ENCODE peak calls at places on chromosomes 7 and 10, in seven cellular contexts. P, K, S, D, A, V and Z are unnamed samples.

GRCh38 chr10:119737827-119738226 is 12.0 kb downstream of the INPP5F start:
- DNase-seq in P (no peak), K (peak), S (no peak), D (no peak), A (no peak), V (no peak), Z (no peak)

GRCh38 chr10:102941401-102941800 is 23.3 kb downstream of the CNNM2 start:
- DNase-seq in P (no peak), K (no peak), S (no peak), D (no peak), A (no peak), V (no peak), Z (no peak)

GRCh38 chr7:151755131-151755787 is 121.7 kb downstream of the PRKAG2 start:
- DNase-seq in P (no peak), K (no peak), S (no peak), D (no peak), A (no peak), V (no peak), Z (no peak)

GRCh38 chr10:68231916-68232315 is at the start of gene ATOH7:
- DNase-seq in P (no peak), K (no peak), S (no peak), D (peak), A (no peak), V (no peak), Z (no peak)

GRCh38 chr10:47357131-47357582 is 9.0 kb downstream of the RBP3 start:
- DNase-seq in P (no peak), K (no peak), S (no peak), D (no peak), A (no peak), V (no peak), Z (no peak)

GRCh38 chr10:73818402-73818801 is 7.0 kb upstream of the NDST2 start:
- DNase-seq in P (no peak), K (peak), S (no peak), D (peak), A (no peak), V (no peak), Z (no peak)

GRCh38 chr7:136138991-136139390 is 161.8 kb upstream of the MTPN start:
- DNase-seq in P (no peak), K (no peak), S (no peak), D (no peak), A (no peak), V (no peak), Z (no peak)

GRCh38 chr7:116585967-116586366 is 61.1 kb downstream of the CAV1 start:
- DNase-seq in P (no peak), K (no peak), S (no peak), D (no peak), A (no peak), V (no peak), Z (no peak)

GRCh38 chr10:11691319-11691755 is 50.8 kb upstream of the ECHDC3 start:
- DNase-seq in P (no peak), K (no peak), S (no peak), D (no peak), A (no peak), V (no peak), Z (no peak)

GRCh38 chr10:110813743-110814472 is 57.8 kb upstream of the PDCD4 start:
- DNase-seq in P (no peak), K (no peak), S (no peak), D (no peak), A (no peak), V (no peak), Z (no peak)

GRCh38 chr10:127990846-127991542 is 84.1 kb downstream of the PTPRE start:
- DNase-seq in P (no peak), K (no peak), S (no peak), D (no peak), A (no peak), V (no peak), Z (no peak)

GRCh38 chr10:22720667-22721066 is 6.3 kb upstream of the PIP4K2A start:
- DNase-seq in P (no peak), K (no peak), S (no peak), D (no peak), A (no peak), V (no peak), Z (no peak)

GRCh38 chr7:152759655-152760383 is at the start of gene ACTR3B:
- DNase-seq in P (peak), K (peak), S (peak), D (peak), A (no peak), V (peak), Z (peak)

GRCh38 chr7:21412291-21412896 is 15.5 kb upstream of the SP4 start:
- DNase-seq in P (no peak), K (peak), S (no peak), D (no peak), A (peak), V (no peak), Z (no peak)

GRCh38 chr10:132420469-132421376 is 23.7 kb downstream of the PWWP2B start:
- DNase-seq in P (no peak), K (peak), S (peak), D (no peak), A (no peak), V (peak), Z (no peak)

GRCh38 chr7:31171216-31171750 is 119.2 kb downstream of the ADCYAP1R1 start:
- DNase-seq in P (no peak), K (peak), S (no peak), D (no peak), A (no peak), V (no peak), Z (no peak)

GRCh38 chr7:81267508-81267907 is 348.7 kb upstream of the SEMA3C start:
- DNase-seq in P (no peak), K (no peak), S (no peak), D (no peak), A (no peak), V (no peak), Z (no peak)

GRCh38 chr7:106535234-106536026 is 125.5 kb downstream of the CCDC71L start:
- DNase-seq in P (no peak), K (no peak), S (no peak), D (no peak), A (no peak), V (no peak), Z (no peak)

GRCh38 chr7:108310351-108310750 is 145.9 kb downstream of the NRCAM start:
- DNase-seq in P (no peak), K (no peak), S (no peak), D (no peak), A (no peak), V (no peak), Z (no peak)

GRCh38 chr10:22681783-22682183 is 32.6 kb downstream of the PIP4K2A start:
- DNase-seq in P (no peak), K (peak), S (no peak), D (no peak), A (no peak), V (peak), Z (no peak)

GRCh38 chr10:44660271-44660670 is 250.9 kb upstream of the TMEM72 start:
- DNase-seq in P (no peak), K (no peak), S (no peak), D (no peak), A (no peak), V (no peak), Z (no peak)

GRCh38 chr7:151993977-151994676 is 31.3 kb upstream of the GALNT11 start:
- DNase-seq in P (no peak), K (no peak), S (no peak), D (no peak), A (no peak), V (no peak), Z (no peak)

GRCh38 chr7:128117691-128118090 is 86.5 kb upstream of the LRRC4 start:
- DNase-seq in P (no peak), K (no peak), S (peak), D (peak), A (no peak), V (no peak), Z (no peak)

GRCh38 chr7:117143580-117143979 is 179.3 kb downstream of the WNT2 start:
- DNase-seq in P (no peak), K (no peak), S (no peak), D (no peak), A (no peak), V (no peak), Z (no peak)

GRCh38 chr10:43204943-43205671 is 61.8 kb downstream of the RASGEF1A start:
- DNase-seq in P (peak), K (peak), S (peak), D (peak), A (peak), V (peak), Z (peak)

GRCh38 chr7:18666107-18666728 is 170.7 kb downstream of the HDAC9 start:
- DNase-seq in P (peak), K (peak), S (peak), D (peak), A (peak), V (peak), Z (peak)

GRCh38 chr10:110739811-110740271 is 95.7 kb downstream of the RBM20 start:
- DNase-seq in P (no peak), K (no peak), S (no peak), D (no peak), A (no peak), V (peak), Z (no peak)

GRCh38 chr7:76318488-76319353 is 16.2 kb downstream of the HSPB1 start:
- DNase-seq in P (peak), K (peak), S (peak), D (no peak), A (peak), V (peak), Z (peak)

GRCh38 chr10:34231441-34232180 is 583.5 kb downstream of the PARD3 start:
- DNase-seq in P (no peak), K (no peak), S (no peak), D (no peak), A (no peak), V (peak), Z (no peak)

GRCh38 chr7:23852988-23853387 is 143.0 kb downstream of the STK31 start:
- DNase-seq in P (no peak), K (no peak), S (no peak), D (no peak), A (no peak), V (no peak), Z (no peak)

GRCh38 chr10:15485684-15486316 is 114.7 kb upstream of the FAM171A1 start:
- DNase-seq in P (no peak), K (no peak), S (no peak), D (no peak), A (no peak), V (no peak), Z (no peak)

GRCh38 chr7:1045727-1046063 is 1.3 kb downstream of the GPR146 start:
- DNase-seq in P (no peak), K (no peak), S (no peak), D (no peak), A (no peak), V (no peak), Z (no peak)

GRCh38 chr7:32164341-32164996 is 94.3 kb upstream of the PDE1C start:
- DNase-seq in P (no peak), K (peak), S (peak), D (peak), A (no peak), V (peak), Z (no peak)

GRCh38 chr10:6239213-6239991 is 36.7 kb downstream of the PFKFB3 start:
- DNase-seq in P (no peak), K (peak), S (peak), D (no peak), A (peak), V (peak), Z (no peak)

GRCh38 chr10:70729763-70730357 is 55.3 kb downstream of the TBATA start:
- DNase-seq in P (no peak), K (no peak), S (peak), D (no peak), A (no peak), V (no peak), Z (no peak)

GRCh38 chr7:114502454-114503254 is 88.0 kb downstream of the FOXP2 start:
- DNase-seq in P (no peak), K (no peak), S (no peak), D (no peak), A (no peak), V (no peak), Z (no peak)

GRCh38 chr7:114508096-114508495 is 93.5 kb downstream of the FOXP2 start:
- DNase-seq in P (no peak), K (no peak), S (no peak), D (no peak), A (no peak), V (no peak), Z (no peak)

DNA sequence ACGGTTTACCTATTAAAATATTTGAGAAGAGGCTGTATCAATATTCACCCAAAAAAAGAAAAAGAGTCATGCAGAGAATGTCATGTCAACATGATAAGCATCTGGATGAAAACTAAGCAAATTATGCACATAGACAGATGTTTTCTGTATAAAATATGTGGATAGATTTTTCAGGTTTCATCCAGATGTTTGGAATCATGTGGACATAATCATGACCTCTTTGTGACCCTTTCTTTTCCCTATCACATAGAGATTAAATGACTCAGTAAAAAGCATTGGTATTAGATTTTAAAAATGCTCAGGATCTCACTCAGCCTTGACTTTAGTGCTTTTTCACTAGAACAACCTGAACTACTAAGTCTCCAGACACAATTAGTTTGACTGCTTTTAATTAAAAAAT is 90.0 kb downstream of the FOXP2 start:
- DNase-seq in P (no peak), K (no peak), S (no peak), D (no peak), A (no peak), V (no peak), Z (no peak)
- TF ChIP-seq TAF1 in P (no peak), K (no peak), S (no peak), D (no peak), A (no peak), V (no peak), Z (no peak)

DNA sequence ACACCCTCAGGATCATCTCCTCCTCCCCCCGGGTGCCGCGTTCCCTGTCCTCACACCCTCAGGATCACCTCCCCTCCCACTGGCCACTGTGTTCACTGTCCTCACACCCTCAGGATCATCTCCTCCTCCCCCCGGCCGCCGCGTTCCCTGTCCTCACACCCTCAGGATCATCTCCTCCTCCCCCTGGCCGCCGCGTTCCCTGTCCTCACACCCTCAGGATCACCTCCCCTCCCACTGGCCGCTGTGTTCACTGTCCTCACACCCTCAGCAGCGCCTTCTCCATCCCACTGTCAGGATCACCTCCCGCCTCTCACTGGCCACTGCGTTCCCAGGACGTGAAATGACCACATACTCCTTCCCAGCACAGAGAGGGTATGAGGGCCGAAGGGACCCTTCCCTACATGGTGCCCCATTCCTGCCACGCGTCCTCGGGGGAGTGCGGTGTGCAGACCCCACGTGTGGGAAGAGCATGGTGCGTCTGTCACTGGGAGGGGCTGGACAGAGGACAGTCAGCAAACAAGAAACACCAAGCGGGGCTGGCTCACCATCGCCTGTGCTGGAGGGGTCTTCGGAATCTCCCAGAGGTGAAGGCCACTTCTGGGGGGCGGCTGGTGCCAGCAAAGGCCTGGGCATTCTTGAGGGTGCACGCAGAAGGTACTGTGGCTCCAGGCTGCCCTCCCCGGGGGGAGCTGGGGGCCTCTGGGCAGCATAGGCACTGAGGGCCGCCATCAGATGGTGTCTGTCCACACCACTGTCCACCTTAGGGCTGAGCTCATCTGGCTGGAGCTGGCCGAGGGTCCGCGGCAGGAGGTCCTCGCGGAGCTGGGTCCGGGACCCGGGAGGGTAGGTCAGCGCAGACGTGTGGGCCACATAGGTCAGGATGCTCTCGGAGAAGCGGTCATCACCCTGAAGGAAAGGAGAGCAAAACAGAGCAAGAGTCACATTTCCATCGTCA is 421.0 kb downstream of the PTPRN2 start:
- DNase-seq in P (no peak), K (no peak), S (no peak), D (no peak), A (no peak), V (no peak), Z (no peak)
- TF ChIP-seq TAF1 in P (no peak), K (no peak), S (no peak), D (no peak), A (no peak), V (no peak), Z (no peak)

DNA sequence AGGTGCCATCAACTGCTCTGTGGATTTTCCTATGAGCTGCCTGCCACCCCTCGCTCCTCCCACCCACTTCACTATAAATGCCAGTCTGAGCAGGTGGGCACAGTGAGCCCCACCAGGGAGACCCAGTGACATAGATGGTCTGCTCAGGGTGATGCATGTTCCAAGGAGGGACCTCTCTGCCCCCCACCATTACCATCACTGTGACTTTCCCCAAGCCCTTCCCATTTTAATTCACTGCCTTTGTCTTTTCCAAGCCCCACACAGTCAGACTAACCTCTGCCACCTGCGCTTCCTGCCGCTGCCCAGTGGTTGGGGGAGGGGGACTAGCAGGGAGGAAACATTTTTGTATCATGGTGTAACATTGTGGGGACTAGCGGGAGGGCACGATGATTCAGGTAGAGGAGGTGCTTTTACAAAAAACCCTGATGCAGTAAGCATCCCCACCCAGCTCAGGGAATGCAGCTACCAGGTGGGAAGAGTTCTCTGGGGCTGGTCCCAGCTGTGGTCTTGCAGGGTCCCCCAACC is 24.6 kb downstream of the PRSS2 start:
- DNase-seq in P (no peak), K (no peak), S (no peak), D (peak), A (no peak), V (no peak), Z (no peak)
- TF ChIP-seq TAF1 in P (no peak), K (no peak), S (no peak), D (peak), A (no peak), V (no peak), Z (no peak)

GRCh38 chr7:155252958-155253501 is 44.6 kb upstream of the INSIG1 start:
- DNase-seq in P (no peak), K (no peak), S (no peak), D (no peak), A (no peak), V (no peak), Z (no peak)
- TF ChIP-seq TAF1 in P (no peak), K (no peak), S (no peak), D (no peak), A (no peak), V (no peak), Z (no peak)

DNA sequence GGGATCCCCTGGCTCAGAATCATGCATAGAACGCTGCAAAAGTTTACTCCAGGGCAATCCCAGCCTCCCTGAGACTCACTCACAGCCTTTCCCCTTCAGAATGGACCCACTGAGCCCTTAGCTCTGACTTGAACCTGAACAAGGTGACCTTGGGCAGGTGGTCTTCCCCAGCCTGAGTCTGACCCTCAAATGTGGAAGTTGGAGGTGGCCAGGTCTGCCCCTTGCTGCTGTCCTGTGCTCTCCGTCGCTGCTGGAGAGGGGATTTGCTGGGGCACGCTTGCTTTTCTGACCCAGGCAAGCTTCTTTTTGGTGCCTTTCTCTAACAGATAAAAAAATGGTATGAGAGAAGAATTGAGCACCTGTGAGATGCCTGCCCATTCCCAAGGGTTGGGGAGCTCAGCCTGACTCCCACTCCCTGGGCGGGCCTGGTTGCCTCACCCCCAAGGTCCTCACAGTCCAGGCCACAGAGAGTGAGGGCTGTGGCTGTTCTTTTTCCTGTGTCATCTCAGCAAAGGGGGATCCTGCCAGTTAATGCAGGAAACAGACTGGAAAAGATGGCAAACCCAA is 46.6 kb upstream of the IGFBP3 start:
- DNase-seq in P (no peak), K (no peak), S (no peak), D (no peak), A (no peak), V (no peak), Z (no peak)
- TF ChIP-seq TAF1 in P (no peak), K (no peak), S (no peak), D (no peak), A (no peak), V (no peak), Z (no peak)

DNA sequence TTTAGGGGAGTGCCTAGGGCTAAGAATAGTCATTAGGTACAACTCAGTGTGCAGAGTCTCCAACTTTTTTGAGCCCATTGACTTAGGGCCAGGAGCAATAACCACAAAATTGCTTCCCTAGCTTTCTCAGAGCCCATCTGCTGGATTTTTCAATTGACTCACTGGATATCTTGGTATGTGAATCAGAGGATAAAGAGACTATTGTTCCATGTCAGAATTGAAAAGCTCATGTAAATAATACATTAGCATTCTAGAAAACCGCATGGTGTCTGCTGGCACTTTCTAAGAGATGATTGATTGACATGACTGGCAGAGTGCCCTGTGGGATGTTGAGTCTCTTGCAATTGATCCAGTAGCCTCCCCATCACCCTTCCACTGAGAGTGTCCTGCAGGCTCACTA is 246.2 kb downstream of the CCDC7 start:
- DNase-seq in P (no peak), K (no peak), S (no peak), D (no peak), A (no peak), V (peak), Z (no peak)
- TF ChIP-seq TAF1 in P (no peak), K (no peak), S (no peak), D (no peak), A (no peak), V (no peak), Z (no peak)

DNA sequence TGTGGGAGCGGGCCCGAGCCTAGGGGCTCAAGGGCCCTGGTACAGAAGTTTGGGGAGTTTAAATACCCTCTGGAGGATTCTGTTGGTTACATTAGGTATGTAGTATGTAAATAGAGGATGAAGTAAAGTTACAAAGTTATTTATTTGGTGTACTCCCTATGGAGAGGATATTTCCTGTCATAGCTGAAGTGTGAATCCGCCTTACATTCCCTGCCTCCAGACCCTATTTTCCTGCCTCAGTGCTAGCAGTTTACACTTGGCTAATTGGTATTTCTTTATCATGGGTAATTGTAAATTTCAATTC is 60.6 kb upstream of the KLF14 start:
- DNase-seq in P (no peak), K (no peak), S (no peak), D (no peak), A (no peak), V (no peak), Z (no peak)
- TF ChIP-seq TAF1 in P (no peak), K (no peak), S (no peak), D (no peak), A (no peak), V (no peak), Z (no peak)